ENCODE peak calls at places on chromosome 14, in four cellular contexts. Q is neural crest cell, G is lower lobe of right lung, P is GM06990. N is an unnamed sample.
A peak's percentile ranks its signal among the peaks of the same experiment; 100 is the strongest.

GRCh38 chr14:97458302-97459137 is 661.3 kb downstream of the VRK1 start:
- DNase-seq in G (peak; percentile 56), P (peak; percentile 48), Q (peak; percentile 32), N (peak; percentile 79)

GRCh38 chr14:22994762-22995275 is 12.5 kb upstream of the AJUBA start:
- DNase-seq in P (no peak), G (peak; percentile 61), Q (no peak), N (no peak)

GRCh38 chr14:77889971-77890442 is 90.1 kb downstream of the ADCK1 start:
- DNase-seq in G (no peak), Q (no peak), P (no peak), N (no peak)

GRCh38 chr14:96660667-96661066 is 136.5 kb upstream of the VRK1 start:
- DNase-seq in G (no peak), Q (no peak), P (no peak), N (no peak)

GRCh38 chr14:105022276-105022670 is 1.4 kb upstream of the CDCA4 start:
- DNase-seq in P (no peak), G (no peak), Q (no peak), N (no peak)

GRCh38 chr14:89507521-89507920 is 90.5 kb upstream of the FOXN3 start:
- DNase-seq in G (no peak), Q (no peak), P (peak; percentile 47), N (no peak)

GRCh38 chr14:30855345-30856037 is 18.9 kb upstream of the COCH start:
- DNase-seq in G (no peak), P (peak; percentile 43), Q (no peak), N (no peak)

GRCh38 chr14:34243401-34243800 is 218.6 kb downstream of the SPTSSA start:
- DNase-seq in G (no peak), Q (no peak), P (no peak), N (no peak)

GRCh38 chr14:65101631-65102440 is 481 bp downstream of the MAX start:
- DNase-seq in P (no peak), G (peak; percentile 58), Q (peak; percentile 4), N (peak; percentile 90)

GRCh38 chr14:89870335-89870734 is 84.2 kb downstream of the EFCAB11 start:
- DNase-seq in P (no peak), G (no peak), Q (no peak), N (no peak)

GRCh38 chr14:80356413-80356812 is 145.1 kb upstream of the DIO2 start:
- DNase-seq in Q (no peak), G (no peak), P (no peak), N (no peak)

GRCh38 chr14:103495854-103496253 is 26.8 kb downstream of the CKB start:
- DNase-seq in G (no peak), Q (no peak), P (no peak), N (no peak)

GRCh38 chr14:71438684-71439083 is 493.5 kb upstream of the RGS6 start:
- DNase-seq in Q (no peak), P (no peak), G (no peak), N (no peak)

GRCh38 chr14:55913324-55914035 is 204.7 kb upstream of the PELI2 start:
- DNase-seq in G (no peak), P (no peak), Q (no peak), N (no peak)

GRCh38 chr14:54691525-54692260 is 124.8 kb downstream of the SAMD4A start:
- DNase-seq in G (peak; percentile 79), P (no peak), Q (peak; percentile 71), N (peak; percentile 72)

DNA sequence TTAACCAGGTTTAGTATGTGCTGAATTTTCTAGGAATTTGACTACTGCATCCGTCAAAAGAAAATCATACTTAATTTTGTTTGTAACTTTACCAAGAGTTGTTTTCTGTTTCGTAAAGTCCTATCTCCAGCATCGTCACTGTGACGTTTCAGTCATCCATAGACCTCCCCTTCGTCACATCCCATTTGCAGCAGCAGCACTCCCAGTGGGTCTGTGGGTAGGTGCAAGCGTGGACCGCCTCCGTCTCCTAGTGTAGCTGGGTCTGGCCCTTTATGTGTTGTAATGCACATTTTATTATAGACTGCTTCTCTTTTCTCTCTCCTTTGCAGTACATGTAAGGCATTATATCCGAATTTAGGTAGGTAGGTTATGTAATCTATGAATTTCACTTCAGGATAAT is 41.0 kb downstream of the EVL start:
- DNase-seq in G (peak; percentile 82), Q (no peak), P (no peak), N (no peak)
- TF ChIP-seq CTCF in G (no peak), Q (no peak), P (no peak), N (no peak)

DNA sequence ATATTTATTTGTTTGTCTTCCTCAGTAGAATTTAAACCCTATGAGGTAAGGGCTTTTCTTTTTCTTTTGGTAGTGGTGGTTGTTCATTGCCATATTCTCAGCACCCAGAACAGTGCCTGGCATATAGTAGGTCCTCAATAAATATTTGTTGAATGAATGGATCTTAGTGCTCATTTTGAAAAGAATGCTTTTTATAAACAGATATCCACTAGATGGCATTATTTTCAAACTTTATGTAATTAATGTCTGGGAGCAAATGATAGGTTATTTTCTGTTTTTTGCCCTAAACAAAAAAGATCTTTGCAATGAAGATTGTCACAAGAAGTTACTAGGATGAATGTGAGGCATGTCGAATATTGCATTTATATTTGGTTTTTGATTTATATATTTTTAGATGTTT is 64.1 kb downstream of the RAD51B start:
- DNase-seq in G (no peak), Q (no peak), P (no peak), N (no peak)
- TF ChIP-seq CTCF in G (peak; percentile 24), Q (peak; percentile 59), P (no peak), N (no peak)

GRCh38 chr14:50340945-50341344 is 28.8 kb downstream of the DMAC2L start:
- DNase-seq in G (no peak), Q (no peak), P (no peak), N (no peak)
- TF ChIP-seq CTCF in G (no peak), Q (no peak), P (no peak), N (no peak)

DNA sequence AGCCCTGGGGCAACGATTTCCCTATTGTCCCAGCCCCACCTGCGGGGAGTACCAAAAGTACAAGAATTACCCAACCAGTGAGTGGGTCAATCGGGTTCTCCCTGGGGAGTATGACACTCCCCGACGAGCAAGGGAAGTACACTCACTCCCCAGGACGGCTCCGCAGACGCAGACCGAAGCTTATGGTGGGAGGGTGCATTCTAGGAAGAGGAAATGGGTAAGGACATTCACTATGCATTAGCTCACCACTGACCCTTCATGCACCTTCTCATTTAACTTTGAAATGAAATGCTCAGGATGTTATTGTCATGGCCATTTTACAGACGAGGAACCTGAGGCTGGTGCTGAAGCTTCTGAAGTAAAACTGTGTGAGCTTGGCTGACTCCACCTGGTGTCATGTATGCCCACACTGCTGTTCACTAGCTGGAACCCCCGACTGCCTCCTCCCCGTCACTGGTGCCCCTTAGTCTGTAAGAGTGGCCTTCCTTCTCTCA is 45.8 kb upstream of the TMED10 start:
- DNase-seq in Q (no peak), G (peak; percentile 73), P (peak; percentile 55), N (peak; percentile 79)
- TF ChIP-seq CTCF in Q (no peak), G (no peak), P (no peak), N (no peak)

GRCh38 chr14:21846227-21846885 is 172.7 kb upstream of the OR4E1 start:
- DNase-seq in Q (peak; percentile 49), G (no peak), P (no peak), N (no peak)

GRCh38 chr14:21840765-21841164 is 167.1 kb upstream of the OR4E1 start:
- DNase-seq in G (no peak), Q (no peak), P (no peak), N (no peak)
- TF ChIP-seq CTCF in G (no peak), Q (no peak), P (no peak), N (no peak)

GRCh38 chr14:69475194-69475818 is 9.2 kb upstream of the PLEKHD1 start:
- DNase-seq in P (no peak), G (no peak), Q (no peak), N (no peak)
- TF ChIP-seq CTCF in P (peak; percentile 55), G (peak; percentile 26), Q (peak; percentile 52), N (no peak)

N was measured in left lung.